ENCODE peak calls at places on chromosomes 7 and 10, in six cellular contexts. Y, O, Z, U, X and C are unnamed samples.

GRCh38 chr10:103763374-103764202 is 91.8 kb downstream of the SH3PXD2A start:
- DNase-seq in O (no peak), X (no peak), U (no peak), Z (no peak), Y (no peak), C (no peak)

GRCh38 chr10:22958338-22958737 is 30.5 kb downstream of the ARMC3 start:
- DNase-seq in X (no peak), Y (no peak), Z (no peak), O (no peak), U (no peak), C (no peak)

GRCh38 chr7:43868181-43868580 is 1.1 kb downstream of the MRPS24 start:
- DNase-seq in U (no peak), O (no peak), Z (no peak), Y (no peak), X (no peak), C (no peak)

GRCh38 chr7:108716783-108717182 is 147.1 kb downstream of the DNAJB9 start:
- DNase-seq in U (no peak), X (no peak), O (no peak), Y (no peak), Z (no peak), C (no peak)

GRCh38 chr10:99682752-99683151 is 23.4 kb downstream of the ENTPD7 start:
- DNase-seq in Z (no peak), Y (no peak), U (no peak), X (no peak), O (no peak), C (no peak)

GRCh38 chr7:26202019-26202985 is 757 bp downstream of the CBX3 start:
- DNase-seq in Y (no peak), Z (peak; percentile 67), O (peak; percentile 66), U (no peak), X (peak; percentile 50), C (no peak)

GRCh38 chr10:32650246-32650655 is 204.3 kb downstream of the CCDC7 start:
- DNase-seq in Z (no peak), Y (peak; percentile 2), O (no peak), X (no peak), U (no peak), C (no peak)

GRCh38 chr10:68471063-68471585 is 649 bp downstream of the DNA2 start:
- DNase-seq in U (no peak), Z (no peak), Y (no peak), X (no peak), O (no peak), C (no peak)

GRCh38 chr7:130734525-130735272 is 692 bp upstream of the KLF14 start:
- DNase-seq in Z (no peak), U (no peak), Y (no peak), X (no peak), O (peak; percentile 22), C (no peak)

GRCh38 chr7:38775503-38775902 is 133.5 kb downstream of the VPS41 start:
- DNase-seq in Z (no peak), Y (no peak), O (peak; percentile 56), X (no peak), U (no peak), C (no peak)

GRCh38 chr7:7474436-7474835 is 61.2 kb downstream of the COL28A1 start:
- DNase-seq in X (no peak), O (no peak), U (no peak), Y (no peak), Z (no peak), C (no peak)

GRCh38 chr10:6823770-6824169 is 243.7 kb upstream of the PRKCQ start:
- DNase-seq in Z (no peak), U (no peak), O (no peak), X (no peak), Y (no peak), C (no peak)

GRCh38 chr7:50610521-50611277 is 45.5 kb upstream of the DDC start:
- DNase-seq in U (no peak), X (peak; percentile 32), Y (no peak), O (no peak), Z (no peak), C (no peak)

GRCh38 chr7:99553039-99553438 is 1.1 kb upstream of the FAM200A start:
- DNase-seq in Y (no peak), X (no peak), O (no peak), Z (no peak), U (no peak), C (no peak)
- TF ChIP-seq CTCF in Y (no peak), X (no peak), O (no peak), Z (no peak), U (no peak), C (no peak)

DNA sequence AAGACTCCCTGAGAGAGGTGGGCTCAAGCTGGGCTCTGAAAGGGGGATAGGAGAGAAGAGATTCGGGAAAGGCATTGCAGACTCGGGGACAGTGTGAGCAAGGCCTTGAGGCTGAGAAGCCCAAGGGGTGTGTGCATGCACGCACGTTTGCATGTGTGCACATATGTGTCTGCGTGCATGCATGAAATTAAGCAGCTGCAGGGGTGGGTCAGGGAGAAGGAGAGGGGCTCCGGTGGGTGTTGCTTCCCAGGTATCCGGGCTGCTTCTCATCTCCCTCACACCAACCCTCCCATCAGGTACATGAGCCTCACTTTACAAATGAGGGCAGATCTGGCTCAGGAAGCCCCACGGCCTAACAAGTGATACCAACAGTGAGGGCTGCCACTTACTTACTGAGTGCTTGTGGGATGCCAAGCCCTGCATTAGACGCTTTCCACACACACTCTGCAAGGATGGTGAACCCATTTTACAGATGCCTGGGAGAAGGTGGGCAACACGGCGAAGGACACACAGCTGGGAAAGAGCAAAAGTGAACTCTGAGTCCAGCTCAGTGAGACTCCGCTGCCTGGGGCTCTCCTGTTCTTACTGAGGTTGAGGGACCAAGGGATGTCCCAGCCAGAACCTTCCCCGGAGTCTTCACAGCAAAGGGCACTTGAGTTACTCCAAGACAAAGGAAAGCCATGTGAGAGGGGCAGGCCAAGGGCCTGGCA is 26.4 kb downstream of the ZCCHC24 start:
- DNase-seq in X (no peak), U (no peak), O (no peak), Y (no peak), Z (peak; percentile 18), C (no peak)
- TF ChIP-seq CTCF in X (no peak), U (no peak), O (no peak), Y (no peak), Z (no peak), C (no peak)

GRCh38 chr7:23012797-23013714 is 874 bp downstream of the HYCC1 start:
- DNase-seq in O (peak; percentile 55), Z (peak; percentile 46), Y (no peak), X (peak; percentile 7), U (peak; percentile 35), C (no peak)
- TF ChIP-seq CTCF in O (no peak), Z (no peak), Y (no peak), X (no peak), U (peak; percentile 7), C (no peak)

DNA sequence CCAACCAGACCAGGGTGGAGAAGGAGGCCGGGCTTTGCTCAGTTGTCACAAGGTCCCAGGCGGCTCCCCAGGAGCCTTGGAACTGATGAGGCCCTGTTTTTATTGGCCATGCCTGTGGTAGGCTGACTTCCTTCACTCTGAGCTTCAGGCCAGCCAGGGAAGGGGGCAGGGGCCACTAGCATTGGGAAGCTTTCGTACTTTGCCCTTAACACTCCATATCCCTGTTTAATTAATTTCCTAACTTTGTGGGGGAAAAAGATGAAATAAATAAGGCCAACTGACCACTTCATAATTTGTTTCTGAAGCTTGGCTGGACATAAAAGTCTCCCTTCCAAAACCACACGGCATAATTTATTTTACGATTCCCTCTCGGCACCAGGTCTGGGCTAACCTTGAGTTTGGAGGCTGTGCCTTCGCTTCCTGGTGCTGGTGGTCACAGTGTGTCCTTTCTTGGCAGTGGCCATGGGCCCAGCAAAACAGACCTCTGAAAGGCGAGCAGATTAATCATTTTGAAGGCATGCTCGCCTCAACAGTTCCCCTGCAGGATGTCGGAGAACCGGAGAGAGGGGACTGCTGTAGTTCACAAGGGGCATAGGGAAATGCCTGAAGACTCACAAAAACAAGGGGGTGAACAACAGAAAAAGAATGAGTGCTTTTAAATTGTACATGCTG is 965.9 kb downstream of the LRMDA start:
- DNase-seq in Y (no peak), Z (peak; percentile 76), X (no peak), U (peak; percentile 71), O (no peak), C (no peak)
- TF ChIP-seq CTCF in Y (no peak), Z (no peak), X (no peak), U (no peak), O (no peak), C (no peak)